ENCODE peak calls at places on chromosomes 13 and 19, in ten cellular contexts. One of them, this sample, is unnamed.

GRCh38 chr19:57280913-57281425 is 684 bp downstream of the ZNF460 start:
- DNase-seq in cardiac muscle cell: no peak
- DNase-seq in adrenal gland: peak
- DNase-seq in AG04449: no peak
- DNase-seq in esophagus squamous epithelium: no peak
- DNase-seq in tibial artery: no peak
- DNase-seq in neural progenitor cell: no peak
- DNase-seq in sigmoid colon: no peak
- DNase-seq in heart right ventricle: no peak
- DNase-seq in A673: peak
- DNase-seq in this sample: peak

GRCh38 chr13:76879211-76879875 is 6.9 kb downstream of the KCTD12 start:
- DNase-seq in cardiac muscle cell: peak
- DNase-seq in adrenal gland: peak
- DNase-seq in AG04449: peak
- DNase-seq in esophagus squamous epithelium: peak
- DNase-seq in tibial artery: peak
- DNase-seq in neural progenitor cell: no peak
- DNase-seq in sigmoid colon: peak
- DNase-seq in heart right ventricle: peak
- DNase-seq in A673: peak
- DNase-seq in this sample: peak

GRCh38 chr13:32969516-32969941 is 46.7 kb upstream of the KL start:
- DNase-seq in cardiac muscle cell: peak
- DNase-seq in adrenal gland: peak
- DNase-seq in AG04449: peak
- DNase-seq in esophagus squamous epithelium: no peak
- DNase-seq in tibial artery: no peak
- DNase-seq in neural progenitor cell: no peak
- DNase-seq in sigmoid colon: no peak
- DNase-seq in heart right ventricle: no peak
- DNase-seq in A673: peak
- DNase-seq in this sample: no peak

GRCh38 chr13:21528616-21529015 is 69.5 kb upstream of the ZDHHC20 start:
- DNase-seq in cardiac muscle cell: peak
- DNase-seq in adrenal gland: no peak
- DNase-seq in AG04449: no peak
- DNase-seq in esophagus squamous epithelium: no peak
- DNase-seq in tibial artery: no peak
- DNase-seq in neural progenitor cell: no peak
- DNase-seq in sigmoid colon: no peak
- DNase-seq in heart right ventricle: no peak
- DNase-seq in A673: peak
- DNase-seq in this sample: no peak

GRCh38 chr13:109816979-109817275 is 30.5 kb upstream of the IRS2 start:
- DNase-seq in cardiac muscle cell: peak
- DNase-seq in adrenal gland: no peak
- DNase-seq in AG04449: no peak
- DNase-seq in esophagus squamous epithelium: no peak
- DNase-seq in tibial artery: no peak
- DNase-seq in neural progenitor cell: no peak
- DNase-seq in sigmoid colon: no peak
- DNase-seq in heart right ventricle: no peak
- DNase-seq in A673: no peak
- DNase-seq in this sample: no peak

GRCh38 chr13:102128216-102128800 is 273.5 kb downstream of the FGF14 start:
- DNase-seq in cardiac muscle cell: no peak
- DNase-seq in adrenal gland: no peak
- DNase-seq in AG04449: no peak
- DNase-seq in esophagus squamous epithelium: no peak
- DNase-seq in tibial artery: no peak
- DNase-seq in neural progenitor cell: no peak
- DNase-seq in sigmoid colon: no peak
- DNase-seq in heart right ventricle: no peak
- DNase-seq in A673: peak
- DNase-seq in this sample: no peak

GRCh38 chr13:85431720-85432119 is 367.5 kb downstream of the SLITRK6 start:
- DNase-seq in cardiac muscle cell: no peak
- DNase-seq in adrenal gland: no peak
- DNase-seq in AG04449: no peak
- DNase-seq in esophagus squamous epithelium: no peak
- DNase-seq in tibial artery: no peak
- DNase-seq in neural progenitor cell: no peak
- DNase-seq in sigmoid colon: peak
- DNase-seq in heart right ventricle: no peak
- DNase-seq in A673: no peak
- DNase-seq in this sample: no peak

GRCh38 chr19:17654993-17655392 is 33.2 kb downstream of the UNC13A start:
- DNase-seq in cardiac muscle cell: no peak
- DNase-seq in adrenal gland: no peak
- DNase-seq in AG04449: no peak
- DNase-seq in esophagus squamous epithelium: no peak
- DNase-seq in tibial artery: no peak
- DNase-seq in neural progenitor cell: no peak
- DNase-seq in sigmoid colon: no peak
- DNase-seq in heart right ventricle: no peak
- DNase-seq in A673: no peak
- DNase-seq in this sample: no peak

GRCh38 chr19:50974702-50975555 is 5.5 kb upstream of the KLK6 start:
- DNase-seq in cardiac muscle cell: no peak
- DNase-seq in adrenal gland: no peak
- DNase-seq in AG04449: no peak
- DNase-seq in esophagus squamous epithelium: no peak
- DNase-seq in tibial artery: no peak
- DNase-seq in neural progenitor cell: peak
- DNase-seq in sigmoid colon: peak
- DNase-seq in heart right ventricle: no peak
- DNase-seq in A673: no peak
- DNase-seq in this sample: no peak

GRCh38 chr19:18416778-18417249 is 2.4 kb upstream of the SSBP4 start:
- DNase-seq in cardiac muscle cell: peak
- DNase-seq in adrenal gland: peak
- DNase-seq in AG04449: no peak
- DNase-seq in esophagus squamous epithelium: no peak
- DNase-seq in tibial artery: peak
- DNase-seq in neural progenitor cell: peak
- DNase-seq in sigmoid colon: peak
- DNase-seq in heart right ventricle: peak
- DNase-seq in A673: peak
- DNase-seq in this sample: no peak

GRCh38 chr13:50401721-50402510 is 386.7 kb downstream of the KCNRG start:
- DNase-seq in cardiac muscle cell: peak
- DNase-seq in adrenal gland: no peak
- DNase-seq in AG04449: peak
- DNase-seq in esophagus squamous epithelium: no peak
- DNase-seq in tibial artery: no peak
- DNase-seq in neural progenitor cell: no peak
- DNase-seq in sigmoid colon: no peak
- DNase-seq in heart right ventricle: no peak
- DNase-seq in A673: peak
- DNase-seq in this sample: no peak

GRCh38 chr19:38070573-38070972 is 153.4 kb downstream of the DPF1 start:
- DNase-seq in cardiac muscle cell: peak
- DNase-seq in adrenal gland: no peak
- DNase-seq in AG04449: no peak
- DNase-seq in esophagus squamous epithelium: no peak
- DNase-seq in tibial artery: no peak
- DNase-seq in neural progenitor cell: no peak
- DNase-seq in sigmoid colon: no peak
- DNase-seq in heart right ventricle: no peak
- DNase-seq in A673: no peak
- DNase-seq in this sample: no peak

GRCh38 chr13:28532226-28533048 is 37.5 kb upstream of the FLT1 start:
- DNase-seq in cardiac muscle cell: peak
- DNase-seq in adrenal gland: peak
- DNase-seq in AG04449: no peak
- DNase-seq in esophagus squamous epithelium: no peak
- DNase-seq in tibial artery: peak
- DNase-seq in neural progenitor cell: peak
- DNase-seq in sigmoid colon: no peak
- DNase-seq in heart right ventricle: peak
- DNase-seq in A673: peak
- DNase-seq in this sample: peak

GRCh38 chr19:50821622-50822021 is 2.0 kb downstream of the KLK1 start:
- DNase-seq in cardiac muscle cell: no peak
- DNase-seq in adrenal gland: no peak
- DNase-seq in AG04449: no peak
- DNase-seq in esophagus squamous epithelium: no peak
- DNase-seq in tibial artery: no peak
- DNase-seq in neural progenitor cell: no peak
- DNase-seq in sigmoid colon: no peak
- DNase-seq in heart right ventricle: no peak
- DNase-seq in A673: no peak
- DNase-seq in this sample: no peak

GRCh38 chr13:111864566-111864965 is 202.4 kb upstream of the SOX1 start:
- DNase-seq in cardiac muscle cell: no peak
- DNase-seq in adrenal gland: no peak
- DNase-seq in AG04449: no peak
- DNase-seq in esophagus squamous epithelium: no peak
- DNase-seq in tibial artery: no peak
- DNase-seq in neural progenitor cell: no peak
- DNase-seq in sigmoid colon: no peak
- DNase-seq in heart right ventricle: no peak
- DNase-seq in A673: no peak
- DNase-seq in this sample: no peak

GRCh38 chr13:45534604-45535003 is 69.9 kb downstream of the COG3 start:
- DNase-seq in cardiac muscle cell: no peak
- DNase-seq in adrenal gland: no peak
- DNase-seq in AG04449: no peak
- DNase-seq in esophagus squamous epithelium: no peak
- DNase-seq in tibial artery: no peak
- DNase-seq in neural progenitor cell: no peak
- DNase-seq in sigmoid colon: no peak
- DNase-seq in heart right ventricle: no peak
- DNase-seq in A673: no peak
- DNase-seq in this sample: no peak

GRCh38 chr19:40662925-40663711 is 27.3 kb downstream of the NUMBL start:
- DNase-seq in cardiac muscle cell: peak
- DNase-seq in adrenal gland: peak
- DNase-seq in AG04449: no peak
- DNase-seq in esophagus squamous epithelium: peak
- DNase-seq in tibial artery: peak
- DNase-seq in neural progenitor cell: peak
- DNase-seq in sigmoid colon: peak
- DNase-seq in heart right ventricle: peak
- DNase-seq in A673: peak
- DNase-seq in this sample: peak
- TF ChIP-seq CTCF in cardiac muscle cell: peak
- TF ChIP-seq CTCF in adrenal gland: peak
- TF ChIP-seq CTCF in AG04449: peak
- TF ChIP-seq CTCF in esophagus squamous epithelium: peak
- TF ChIP-seq CTCF in tibial artery: peak
- TF ChIP-seq CTCF in neural progenitor cell: peak
- TF ChIP-seq CTCF in sigmoid colon: peak
- TF ChIP-seq CTCF in heart right ventricle: peak
- TF ChIP-seq CTCF in A673: peak
- TF ChIP-seq CTCF in this sample: peak

DNA sequence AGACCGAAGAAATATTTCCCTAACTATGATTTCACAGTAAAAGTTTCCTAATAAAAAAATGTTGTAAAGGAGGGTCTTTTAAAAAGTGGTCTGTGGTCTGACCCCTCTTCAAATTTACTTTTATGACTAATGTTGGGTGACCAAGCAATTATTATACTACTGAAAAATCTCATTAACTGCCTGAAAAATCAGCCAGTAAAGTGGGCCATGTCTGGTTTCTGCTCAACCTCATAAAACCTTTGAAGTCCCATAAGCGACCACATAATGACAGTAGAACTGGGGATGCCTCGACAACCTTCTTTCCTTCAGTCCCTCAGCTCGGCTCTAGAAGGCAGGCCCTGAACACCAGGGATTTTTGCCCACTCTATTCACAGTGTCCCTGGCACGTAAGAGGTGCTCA is 434.3 kb downstream of the EFNB2 start:
- DNase-seq in cardiac muscle cell: no peak
- DNase-seq in adrenal gland: no peak
- DNase-seq in AG04449: no peak
- DNase-seq in esophagus squamous epithelium: no peak
- DNase-seq in tibial artery: no peak
- DNase-seq in neural progenitor cell: no peak
- DNase-seq in sigmoid colon: no peak
- DNase-seq in heart right ventricle: no peak
- DNase-seq in A673: no peak
- DNase-seq in this sample: no peak
- H3K4me3 ChIP-seq in cardiac muscle cell: no peak
- H3K4me3 ChIP-seq in adrenal gland: no peak
- H3K4me3 ChIP-seq in AG04449: no peak
- H3K4me3 ChIP-seq in esophagus squamous epithelium: no peak
- H3K4me3 ChIP-seq in tibial artery: no peak
- H3K4me3 ChIP-seq in neural progenitor cell: peak
- H3K4me3 ChIP-seq in sigmoid colon: no peak
- H3K4me3 ChIP-seq in heart right ventricle: no peak
- H3K4me3 ChIP-seq in A673: no peak
- H3K4me3 ChIP-seq in this sample: no peak

GRCh38 chr13:98413796-98414195 is 163.1 kb downstream of the STK24 start:
- DNase-seq in cardiac muscle cell: no peak
- DNase-seq in adrenal gland: no peak
- DNase-seq in AG04449: no peak
- DNase-seq in esophagus squamous epithelium: no peak
- DNase-seq in tibial artery: no peak
- DNase-seq in neural progenitor cell: no peak
- DNase-seq in sigmoid colon: no peak
- DNase-seq in heart right ventricle: no peak
- DNase-seq in A673: no peak
- DNase-seq in this sample: no peak
- TF ChIP-seq CTCF in cardiac muscle cell: no peak
- TF ChIP-seq CTCF in adrenal gland: no peak
- TF ChIP-seq CTCF in AG04449: no peak
- TF ChIP-seq CTCF in esophagus squamous epithelium: no peak
- TF ChIP-seq CTCF in tibial artery: no peak
- TF ChIP-seq CTCF in neural progenitor cell: peak
- TF ChIP-seq CTCF in sigmoid colon: no peak
- TF ChIP-seq CTCF in heart right ventricle: no peak
- TF ChIP-seq CTCF in A673: peak
- TF ChIP-seq CTCF in this sample: no peak

DNA sequence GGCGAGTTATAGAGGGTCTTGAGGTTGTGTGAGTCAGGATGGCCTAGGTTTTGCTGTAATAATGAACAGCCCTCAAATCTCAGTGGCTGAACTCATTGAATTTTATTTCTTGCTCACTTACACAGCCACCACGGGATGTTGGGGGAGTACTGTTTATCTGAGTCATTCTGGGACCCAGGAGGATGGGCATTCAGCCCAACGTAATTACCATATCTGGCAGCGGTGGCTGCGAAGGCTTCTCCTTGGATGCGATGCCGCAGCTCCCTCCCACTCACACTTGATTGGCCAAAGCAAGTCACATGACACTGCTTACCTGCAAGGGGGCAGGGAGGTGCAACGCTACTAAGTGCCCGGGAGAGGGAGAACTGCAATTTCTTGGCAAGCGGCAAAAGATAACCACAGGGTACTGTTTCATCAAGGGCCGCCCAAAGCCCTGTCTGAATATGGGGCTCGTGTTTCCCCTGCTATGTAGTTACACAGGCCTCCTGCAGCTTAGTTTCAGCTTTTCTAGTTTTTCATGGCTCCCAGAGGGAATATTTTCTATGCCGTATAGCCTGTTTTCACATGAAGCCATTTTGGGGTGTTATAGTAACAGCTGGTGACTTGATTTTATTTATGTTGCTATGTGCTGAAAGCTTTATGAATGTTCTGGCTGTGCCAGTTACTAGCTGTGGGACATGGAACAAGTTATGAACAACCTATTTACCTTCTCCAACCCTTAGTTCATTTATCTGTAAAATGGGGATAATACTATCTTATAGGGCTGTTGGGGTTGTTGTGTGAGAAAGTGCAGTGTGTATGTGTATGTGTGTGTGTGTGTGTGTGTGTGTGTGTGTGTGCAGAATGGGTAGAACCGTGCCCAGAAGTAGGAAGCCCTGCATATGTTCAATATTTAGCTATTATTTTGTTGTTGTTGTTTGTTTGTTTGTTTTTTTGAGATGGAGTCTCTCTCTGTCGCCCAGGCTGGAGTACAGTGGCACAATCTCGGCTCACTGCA is 20.1 kb downstream of the ZSWIM9 start:
- DNase-seq in cardiac muscle cell: peak
- DNase-seq in adrenal gland: peak
- DNase-seq in AG04449: no peak
- DNase-seq in esophagus squamous epithelium: no peak
- DNase-seq in tibial artery: no peak
- DNase-seq in neural progenitor cell: peak
- DNase-seq in sigmoid colon: peak
- DNase-seq in heart right ventricle: no peak
- DNase-seq in A673: peak
- DNase-seq in this sample: no peak
- H3K4me3 ChIP-seq in cardiac muscle cell: no peak
- H3K4me3 ChIP-seq in adrenal gland: no peak
- H3K4me3 ChIP-seq in AG04449: no peak
- H3K4me3 ChIP-seq in esophagus squamous epithelium: no peak
- H3K4me3 ChIP-seq in tibial artery: no peak
- H3K4me3 ChIP-seq in neural progenitor cell: no peak
- H3K4me3 ChIP-seq in sigmoid colon: no peak
- H3K4me3 ChIP-seq in heart right ventricle: no peak
- H3K4me3 ChIP-seq in A673: no peak
- H3K4me3 ChIP-seq in this sample: no peak

This sample was measured in Peyer's patch.